ENCODE peak calls at places on chromosomes 7 and 10, in seven cellular contexts. Z is coronary artery; C is HFFc6; F is CD8-positive, alpha-beta T cell; L is neural crest cell; J is A549; O is Calu3. V is an unnamed sample.

GRCh38 chr10:45418859-45419672 is 45.0 kb downstream of the ALOX5 start:
- DNase-seq in Z (peak; percentile 80), C (no peak), F (peak; percentile 75), L (peak; percentile 53), J (no peak), O (peak; percentile 30), V (no peak)

GRCh38 chr10:87093461-87094372 is 926 bp downstream of the GLUD1 start:
- DNase-seq in Z (peak; percentile 84), C (peak; percentile 34), F (peak; percentile 76), L (peak; percentile 51), J (peak; percentile 48), O (peak; percentile 40), V (no peak)

GRCh38 chr7:100627238-100627549 is 14.2 kb downstream of the TFR2 start:
- DNase-seq in Z (no peak), C (no peak), F (no peak), L (no peak), J (no peak), O (no peak), V (no peak)

GRCh38 chr10:126950401-126951105 is 45.3 kb downstream of the DOCK1 start:
- DNase-seq in Z (no peak), C (no peak), F (peak; percentile 17), L (no peak), J (no peak), O (no peak), V (no peak)

GRCh38 chr10:101749511-101750016 is 26.4 kb downstream of the FGF8 start:
- DNase-seq in Z (no peak), C (no peak), F (no peak), L (peak; percentile 39), J (no peak), O (no peak), V (no peak)

GRCh38 chr10:124433461-124433860 is 14.7 kb upstream of the OAT start:
- DNase-seq in Z (no peak), C (no peak), F (no peak), L (no peak), J (no peak), O (no peak), V (no peak)

GRCh38 chr7:132390705-132391104 is 185.6 kb downstream of the PLXNA4 start:
- DNase-seq in Z (no peak), C (peak; percentile 34), F (no peak), L (no peak), J (peak; percentile 20), O (no peak), V (no peak)

GRCh38 chr10:123203393-123204126 is 49.4 kb downstream of the BUB3 start:
- DNase-seq in Z (no peak), C (no peak), F (no peak), L (no peak), J (peak; percentile 67), O (peak; percentile 32), V (no peak)

GRCh38 chr10:114045071-114045737 is 1.5 kb downstream of the ADRB1 start:
- DNase-seq in Z (no peak), C (no peak), F (no peak), L (no peak), J (no peak), O (peak; percentile 26), V (no peak)

GRCh38 chr10:53134050-53134449 is 361.5 kb upstream of the MBL2 start:
- DNase-seq in Z (no peak), C (no peak), F (no peak), L (no peak), J (no peak), O (no peak), V (no peak)

GRCh38 chr10:119025336-119025735 is 4.2 kb upstream of the NANOS1 start:
- DNase-seq in Z (peak; percentile 83), C (peak; percentile 71), F (no peak), L (no peak), J (no peak), O (peak; percentile 66), V (no peak)

GRCh38 chr10:26911811-26912461 is 51.2 kb upstream of the ABI1 start:
- DNase-seq in Z (no peak), C (no peak), F (no peak), L (no peak), J (no peak), O (no peak), V (no peak)

GRCh38 chr7:44769381-44770209 is 20.9 kb downstream of the ZMIZ2 start:
- DNase-seq in Z (no peak), C (peak; percentile 30), F (no peak), L (no peak), J (no peak), O (no peak), V (no peak)

GRCh38 chr10:131674130-131674529 is 226.7 kb upstream of the PPP2R2D start:
- DNase-seq in Z (no peak), C (no peak), F (no peak), L (no peak), J (no peak), O (no peak), V (peak; percentile 73)

DNA sequence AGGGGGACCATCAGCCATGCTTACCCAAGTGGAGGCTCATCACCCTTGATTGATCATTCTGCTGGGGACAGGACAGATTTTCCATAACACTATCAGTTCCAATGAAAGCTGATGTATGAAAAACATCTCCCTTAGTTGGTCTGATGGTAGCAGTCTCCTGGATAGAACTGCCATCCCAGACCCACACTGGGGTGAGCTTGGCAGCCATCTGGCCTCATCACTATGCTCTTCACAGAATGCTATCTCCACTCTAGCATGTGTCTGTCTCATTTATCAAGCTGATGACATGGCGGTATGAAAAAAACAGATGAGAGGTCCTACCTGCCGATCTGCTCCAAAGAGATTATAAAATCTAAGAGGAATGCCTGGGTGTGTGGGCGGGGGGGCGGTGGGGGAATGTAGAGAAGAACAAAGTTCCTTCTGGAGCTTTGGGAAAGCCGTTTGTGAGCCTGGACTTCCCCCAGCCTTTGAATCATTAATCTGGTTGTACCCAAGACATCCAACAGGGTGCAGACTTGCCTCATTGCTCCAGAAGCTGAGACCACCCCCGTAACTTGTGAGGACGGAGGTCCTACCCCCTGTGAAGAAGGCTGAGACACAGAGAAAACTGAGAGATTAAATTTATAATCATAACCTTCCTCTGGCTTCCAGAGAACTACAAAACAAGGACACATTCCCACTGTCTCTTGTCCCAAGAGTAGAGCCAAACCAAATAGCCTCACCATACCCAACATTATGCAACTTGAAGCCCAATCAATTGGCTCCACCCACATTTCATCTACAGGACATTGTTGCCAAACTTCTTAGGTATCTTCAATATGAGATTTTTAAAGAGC is 340.9 kb downstream of the KCNMA1 start:
- DNase-seq in Z (no peak), C (no peak), F (no peak), L (no peak), J (peak; percentile 26), O (no peak), V (no peak)
- TF ChIP-seq CTCF in Z (no peak), C (no peak), F (no peak), L (no peak), J (no peak), O (no peak), V (peak; percentile 35)

GRCh38 chr10:14971867-14972448 is 12.8 kb downstream of the MEIG1 start:
- DNase-seq in Z (no peak), C (no peak), F (peak; percentile 59), L (peak; percentile 26), J (peak; percentile 41), O (peak; percentile 44), V (no peak)

DNA sequence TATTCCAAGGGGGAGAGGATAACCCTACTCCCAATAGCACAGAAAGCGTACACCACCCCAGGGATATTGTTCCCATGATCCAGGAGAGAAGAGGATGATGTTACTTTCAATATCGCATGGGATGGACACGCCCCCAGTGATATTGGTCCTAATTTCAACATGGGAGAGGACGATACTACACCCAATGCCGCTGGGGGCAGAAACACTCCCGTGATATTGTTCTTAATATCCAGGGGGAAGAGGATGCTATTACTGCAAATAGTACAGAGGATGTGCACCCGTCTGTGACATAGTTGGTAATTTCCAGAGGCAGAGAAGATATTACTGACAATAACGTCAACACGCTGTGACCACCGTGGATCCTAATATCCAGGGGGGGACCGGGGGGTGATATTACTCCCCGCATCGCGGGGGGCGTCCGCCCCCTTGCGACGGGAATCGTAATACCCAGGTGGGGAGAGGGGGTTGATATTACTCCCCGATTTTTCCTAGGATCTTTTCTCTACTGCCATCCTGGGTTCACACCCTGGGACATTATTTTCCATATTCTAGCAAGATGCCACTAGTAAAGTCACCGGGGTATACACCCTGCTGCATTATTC is 16.6 kb downstream of the MEIG1 start:
- DNase-seq in Z (no peak), C (no peak), F (no peak), L (no peak), J (peak; percentile 22), O (no peak), V (no peak)
- TF ChIP-seq CTCF in Z (no peak), C (peak; percentile 41), F (no peak), L (peak; percentile 16), J (peak; percentile 58), O (no peak), V (peak; percentile 43)

GRCh38 chr7:142030846-142031245 is 35.2 kb downstream of the MGAM start:
- DNase-seq in Z (no peak), C (no peak), F (no peak), L (no peak), J (no peak), O (no peak), V (no peak)

GRCh38 chr7:142025896-142026295 is 30.2 kb downstream of the MGAM start:
- DNase-seq in Z (no peak), C (no peak), F (no peak), L (no peak), J (no peak), O (no peak), V (no peak)

GRCh38 chr7:142033154-142033553 is 37.5 kb downstream of the MGAM start:
- DNase-seq in Z (no peak), C (no peak), F (no peak), L (no peak), J (no peak), O (no peak), V (no peak)

GRCh38 chr7:142024547-142024946 is 28.9 kb downstream of the MGAM start:
- DNase-seq in Z (no peak), C (no peak), F (no peak), L (no peak), J (no peak), O (no peak), V (no peak)

GRCh38 chr7:142030294-142030693 is 34.6 kb downstream of the MGAM start:
- DNase-seq in Z (no peak), C (no peak), F (no peak), L (no peak), J (peak; percentile 37), O (no peak), V (no peak)
- TF ChIP-seq CTCF in Z (no peak), C (no peak), F (no peak), L (no peak), J (peak; percentile 6), O (no peak), V (peak; percentile 21)

DNA sequence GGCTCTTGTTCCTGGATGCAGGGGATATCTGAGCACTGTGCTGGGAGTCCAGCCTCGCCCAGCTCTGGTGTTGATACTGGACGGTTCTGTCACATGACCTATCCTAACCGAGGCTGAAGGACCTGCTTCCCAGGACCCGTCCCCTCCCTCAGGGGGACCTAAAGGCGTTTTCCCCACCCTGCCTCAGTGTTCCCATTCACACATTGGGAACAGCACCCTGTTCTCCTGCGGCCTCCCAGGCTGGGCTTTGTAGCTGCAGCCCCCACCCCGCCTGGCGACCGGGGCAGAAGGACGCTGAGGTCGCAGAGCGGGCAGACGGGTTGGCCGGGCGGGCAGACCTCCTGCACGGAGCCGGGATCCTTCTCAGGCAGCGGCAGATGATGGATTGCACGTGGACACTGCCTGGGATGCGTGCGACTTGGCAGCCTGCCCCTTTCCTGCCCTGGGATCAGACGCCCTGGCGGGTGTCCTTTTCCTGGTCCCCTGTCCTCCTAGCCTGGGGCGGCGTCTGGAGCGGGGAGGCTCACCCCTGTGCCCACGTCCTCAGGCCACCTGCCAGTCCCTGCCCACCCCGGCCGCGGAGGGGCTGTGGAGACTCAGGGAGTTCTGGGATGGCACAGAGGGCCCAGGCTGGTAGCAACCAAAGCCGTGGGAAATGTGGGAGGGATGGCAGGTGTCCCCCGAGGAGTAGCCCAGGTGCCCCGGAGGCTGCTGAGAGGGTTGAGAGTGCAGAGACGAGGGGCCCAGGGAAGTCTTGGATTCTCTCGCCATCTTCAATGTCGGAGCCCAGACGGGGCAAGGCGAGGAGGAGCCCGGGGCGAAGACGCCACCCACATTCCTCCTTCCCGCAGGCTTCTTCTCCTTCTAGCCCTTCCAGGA is 17.2 kb upstream of the PSMG3 start:
- DNase-seq in Z (no peak), C (no peak), F (no peak), L (no peak), J (no peak), O (no peak), V (no peak)
- TF ChIP-seq CTCF in Z (no peak), C (no peak), F (no peak), L (no peak), J (no peak), O (no peak), V (no peak)